ENCODE peak calls at places on chromosomes 1 and 21, in seven cellular contexts. A is sigmoid colon, C is heart right ventricle, V is left lung, O is stomach, H is brain microvascular endothelial cell, L is LNCaP clone FGC. G is an unnamed sample.

GRCh38 chr1:72037745-72038343 is 244.5 kb downstream of the NEGR1 start:
- DNase-seq in A (no peak), C (no peak), V (peak), O (peak), H (peak), L (no peak), G (peak)

GRCh38 chr21:14533555-14534400 is 12.3 kb downstream of the SAMSN1 start:
- DNase-seq in A (no peak), C (no peak), V (no peak), O (no peak), H (peak), L (no peak), G (no peak)

GRCh38 chr21:16509466-16509865 is 779.7 kb downstream of the USP25 start:
- DNase-seq in A (no peak), C (no peak), V (no peak), O (no peak), H (no peak), L (no peak), G (no peak)

GRCh38 chr1:146039844-146040194 is 18.3 kb upstream of the HJV start:
- DNase-seq in A (no peak), C (no peak), V (no peak), O (no peak), H (no peak), L (no peak), G (no peak)

GRCh38 chr1:186191511-186191910 is 183.5 kb downstream of the TPR start:
- DNase-seq in A (no peak), C (no peak), V (no peak), O (no peak), H (no peak), L (no peak), G (no peak)

GRCh38 chr21:16241500-16241963 is 511.8 kb downstream of the USP25 start:
- DNase-seq in A (no peak), C (no peak), V (no peak), O (no peak), H (no peak), L (peak), G (no peak)

GRCh38 chr1:149849947-149850360 is 49.4 kb upstream of the BOLA1 start:
- DNase-seq in A (no peak), C (no peak), V (no peak), O (no peak), H (no peak), L (no peak), G (no peak)

GRCh38 chr1:1510912-1511532 is 940 bp upstream of the ATAD3A start:
- DNase-seq in A (no peak), C (no peak), V (no peak), O (no peak), H (peak), L (peak), G (no peak)

GRCh38 chr21:46191686-46192575 is 7.7 kb upstream of the SPATC1L start:
- DNase-seq in A (peak), C (no peak), V (no peak), O (peak), H (no peak), L (no peak), G (no peak)

GRCh38 chr1:113392541-113392940 is 2.2 kb downstream of the MAGI3 start:
- DNase-seq in A (no peak), C (no peak), V (no peak), O (no peak), H (no peak), L (no peak), G (no peak)
- H3K4me3 ChIP-seq in A (peak), C (peak), V (peak), O (peak), H (no peak), L (peak), G (no peak)

DNA sequence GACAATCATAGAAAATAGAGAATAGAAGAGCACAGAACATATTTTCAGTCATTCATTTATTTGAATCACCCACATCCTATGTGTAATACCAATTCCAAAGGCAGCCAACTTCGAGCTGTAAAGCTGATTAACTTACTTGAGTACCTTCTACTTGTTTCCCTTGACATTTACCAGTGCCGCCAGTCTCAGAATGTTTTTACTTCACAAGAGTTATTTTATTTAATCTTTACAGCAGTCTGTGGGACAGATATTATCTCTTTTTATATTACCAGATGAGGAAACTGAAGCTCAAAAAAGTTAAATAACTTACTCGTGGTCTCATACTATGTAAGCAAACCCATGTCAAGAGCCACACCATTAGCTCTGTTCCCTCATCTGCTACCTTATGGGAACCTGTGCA is 56.6 kb downstream of the FGGY start:
- DNase-seq in A (no peak), C (no peak), V (no peak), O (no peak), H (no peak), L (no peak), G (no peak)
- H3K4me3 ChIP-seq in A (no peak), C (no peak), V (no peak), O (no peak), H (no peak), L (no peak), G (no peak)

GRCh38 chr1:184426278-184426674 is 39.4 kb downstream of the C1orf21 start:
- DNase-seq in A (no peak), C (no peak), V (no peak), O (no peak), H (no peak), L (no peak), G (no peak)

GRCh38 chr1:184424171-184424570 is 37.3 kb downstream of the C1orf21 start:
- DNase-seq in A (no peak), C (no peak), V (no peak), O (no peak), H (no peak), L (no peak), G (no peak)

GRCh38 chr1:184423649-184424048 is 36.8 kb downstream of the C1orf21 start:
- DNase-seq in A (no peak), C (no peak), V (no peak), O (no peak), H (no peak), L (no peak), G (no peak)

GRCh38 chr1:184424945-184425344 is 38.1 kb downstream of the C1orf21 start:
- DNase-seq in A (no peak), C (no peak), V (no peak), O (no peak), H (no peak), L (no peak), G (no peak)

GRCh38 chr1:184425449-184426277 is 38.8 kb downstream of the C1orf21 start:
- DNase-seq in A (no peak), C (no peak), V (no peak), O (peak), H (no peak), L (peak), G (peak)
- H3K4me3 ChIP-seq in A (no peak), C (no peak), V (no peak), O (no peak), H (no peak), L (no peak), G (no peak)

GRCh38 chr21:42297372-42297771 is 17.8 kb downstream of the TFF3 start:
- DNase-seq in A (no peak), C (no peak), V (no peak), O (no peak), H (no peak), L (no peak), G (no peak)
- H3K4me3 ChIP-seq in A (no peak), C (no peak), V (no peak), O (no peak), H (no peak), L (no peak), G (no peak)

GRCh38 chr1:20555758-20556120 is 3.4 kb downstream of the FAM43B start:
- DNase-seq in A (no peak), C (no peak), V (no peak), O (no peak), H (no peak), L (no peak), G (no peak)

GRCh38 chr1:20552728-20553571 is 577 bp downstream of the FAM43B start:
- DNase-seq in A (no peak), C (peak), V (no peak), O (no peak), H (no peak), L (no peak), G (no peak)

GRCh38 chr1:20555025-20555757 is 2.8 kb downstream of the FAM43B start:
- DNase-seq in A (peak), C (no peak), V (no peak), O (no peak), H (no peak), L (no peak), G (no peak)

GRCh38 chr1:20551161-20551560 is 1.2 kb upstream of the FAM43B start:
- DNase-seq in A (no peak), C (peak), V (no peak), O (no peak), H (no peak), L (no peak), G (no peak)

GRCh38 chr1:20551945-20552727 is at the start of gene FAM43B:
- DNase-seq in A (peak), C (peak), V (peak), O (no peak), H (no peak), L (no peak), G (peak)
- H3K4me3 ChIP-seq in A (peak), C (peak), V (peak), O (peak), H (peak), L (no peak), G (no peak)

DNA sequence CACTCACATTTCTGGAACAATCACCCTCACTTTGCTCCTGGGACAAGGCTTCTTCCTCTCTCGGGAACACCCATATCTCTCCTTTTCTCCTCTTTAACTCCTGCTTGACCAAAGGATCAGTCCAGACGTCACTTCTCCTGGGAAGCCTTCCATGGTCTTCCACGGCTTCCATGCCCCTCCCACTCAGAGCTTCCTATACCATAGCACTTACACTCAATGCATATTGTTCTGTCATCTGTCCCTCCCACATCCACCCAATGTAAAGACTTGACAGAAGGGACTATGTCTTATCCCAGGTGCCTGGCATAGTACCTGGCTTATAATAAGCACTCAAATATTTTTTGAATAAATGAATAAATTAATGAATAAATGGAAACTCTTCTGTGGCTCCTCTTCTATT is 28.2 kb downstream of the CD34 start:
- DNase-seq in A (no peak), C (no peak), V (no peak), O (peak), H (no peak), L (no peak), G (no peak)
- H3K4me3 ChIP-seq in A (no peak), C (no peak), V (no peak), O (no peak), H (no peak), L (no peak), G (no peak)

GRCh38 chr1:144551107-144551542 is 41.6 kb upstream of the PPIAL4F start:
- DNase-seq in A (no peak), C (no peak), V (no peak), O (no peak), H (no peak), L (no peak), G (no peak)

GRCh38 chr1:144551543-144552424 is 40.9 kb upstream of the PPIAL4F start:
- DNase-seq in A (peak), C (peak), V (peak), O (peak), H (peak), L (peak), G (peak)
- H3K4me3 ChIP-seq in A (peak), C (peak), V (peak), O (peak), H (peak), L (peak), G (no peak)

G was measured in mucosa of descending colon.